ENCODE peak calls at places on chromosome 1, in six cellular contexts. B, T, K, S, V and A are unnamed samples.

GRCh38 chr1:232978827-232979226 is 28.4 kb downstream of the NTPCR start:
- DNase-seq in V (no peak), B (no peak), K (no peak), T (no peak), S (no peak), A (no peak)

GRCh38 chr1:6349254-6349943 is 44.2 kb downstream of the ACOT7 start:
- DNase-seq in K (no peak), V (no peak), B (no peak), T (no peak), S (no peak), A (no peak)

GRCh38 chr1:67162954-67163353 is 3.3 kb upstream of the IL23R start:
- DNase-seq in T (no peak), K (no peak), B (no peak), V (peak; percentile 6), S (no peak), A (no peak)

GRCh38 chr1:235943581-235944114 is 76.9 kb upstream of the LYST start:
- DNase-seq in S (no peak), K (no peak), V (no peak), T (no peak), B (no peak), A (no peak)

GRCh38 chr1:70779571-70779970 is 268.0 kb downstream of the PTGER3 start:
- DNase-seq in T (no peak), K (no peak), S (no peak), B (no peak), V (no peak), A (no peak)

GRCh38 chr1:101484896-101485412 is 248.1 kb downstream of the S1PR1 start:
- DNase-seq in T (no peak), V (no peak), K (no peak), B (no peak), S (no peak), A (no peak)

GRCh38 chr1:59994302-59995198 is 68.0 kb upstream of the CYP2J2 start:
- DNase-seq in T (no peak), S (no peak), V (no peak), B (no peak), K (no peak), A (no peak)

GRCh38 chr1:212566522-212567479 is 41.8 kb upstream of the ATF3 start:
- DNase-seq in S (peak; percentile 38), B (peak; percentile 92), T (no peak), V (peak; percentile 14), K (no peak), A (no peak)

GRCh38 chr1:150973258-150973825 is 1.3 kb downstream of the CERS2 start:
- DNase-seq in V (no peak), B (no peak), T (no peak), S (no peak), K (no peak), A (peak; percentile 59)

GRCh38 chr1:1573843-1574720 is 581 bp downstream of the SSU72 start:
- DNase-seq in B (no peak), S (peak; percentile 86), T (peak; percentile 67), K (peak; percentile 76), V (peak; percentile 57), A (no peak)

GRCh38 chr1:19179597-19180271 is 30.3 kb downstream of the UBR4 start:
- DNase-seq in V (peak; percentile 33), B (no peak), T (no peak), K (peak; percentile 55), S (peak; percentile 56), A (no peak)

GRCh38 chr1:26799479-26800133 is 11.9 kb downstream of the PIGV start:
- DNase-seq in S (no peak), T (no peak), B (no peak), V (no peak), K (peak; percentile 21), A (no peak)

GRCh38 chr1:208793946-208794345 is 549.8 kb upstream of the PLXNA2 start:
- DNase-seq in K (no peak), S (no peak), T (no peak), V (no peak), B (no peak), A (no peak)

GRCh38 chr1:205247130-205247921 is 19.6 kb downstream of the TMCC2 start:
- DNase-seq in B (no peak), S (no peak), V (no peak), T (no peak), K (no peak), A (no peak)

GRCh38 chr1:47758341-47759237 is 238.6 kb downstream of the TRABD2B start:
- DNase-seq in V (no peak), T (no peak), S (no peak), B (no peak), K (no peak), A (no peak)

GRCh38 chr1:228145050-228145343 is 4.7 kb upstream of the GJC2 start:
- DNase-seq in B (no peak), V (no peak), K (no peak), T (no peak), S (no peak), A (no peak)

GRCh38 chr1:44354268-44354839 is 703 bp downstream of the ERI3 start:
- DNase-seq in V (no peak), B (no peak), T (no peak), S (no peak), K (no peak), A (peak; percentile 60)

GRCh38 chr1:41342774-41343355 is 18.4 kb upstream of the FOXO6 start:
- DNase-seq in S (no peak), K (no peak), B (no peak), T (no peak), V (no peak), A (no peak)

GRCh38 chr1:35557118-35557610 is at the start of gene KIAA0319L:
- DNase-seq in V (peak; percentile 60), S (peak; percentile 92), K (peak; percentile 87), B (no peak), T (peak; percentile 78), A (peak; percentile 98)

GRCh38 chr1:96365596-96365995 is 356.0 kb upstream of the PTBP2 start:
- DNase-seq in V (no peak), K (no peak), B (no peak), S (no peak), T (no peak), A (no peak)

GRCh38 chr1:153888518-153888917 is 34.3 kb downstream of the GATAD2B start:
- DNase-seq in S (no peak), B (no peak), V (no peak), K (no peak), T (no peak), A (no peak)

GRCh38 chr1:101203812-101204540 is 32.8 kb upstream of the S1PR1 start:
- DNase-seq in B (no peak), T (no peak), K (no peak), V (no peak), S (no peak), A (no peak)

GRCh38 chr1:100535264-100535663 is 2.7 kb upstream of the GPR88 start:
- DNase-seq in K (no peak), B (no peak), V (no peak), S (no peak), T (no peak), A (no peak)

GRCh38 chr1:119298687-119299086 is 69.9 kb upstream of the HAO2 start:
- DNase-seq in V (peak; percentile 58), K (no peak), T (no peak), S (no peak), B (no peak), A (no peak)

GRCh38 chr1:42966688-42967609 is 8.3 kb upstream of the SLC2A1 start:
- DNase-seq in S (peak; percentile 82), T (peak; percentile 32), V (peak; percentile 56), K (peak; percentile 57), B (no peak), A (peak; percentile 63)

GRCh38 chr1:100100202-100100601 is 32.5 kb downstream of the SASS6 start:
- DNase-seq in V (no peak), B (no peak), T (no peak), S (no peak), K (no peak), A (no peak)

GRCh38 chr1:28756846-28757245 is 20.1 kb downstream of the YTHDF2 start:
- DNase-seq in B (no peak), V (no peak), T (no peak), K (peak; percentile 70), S (no peak), A (no peak)

GRCh38 chr1:24639881-24640280 is 3.2 kb upstream of the SRRM1 start:
- DNase-seq in V (peak; percentile 72), B (no peak), S (no peak), K (no peak), T (no peak), A (no peak)

GRCh38 chr1:7469255-7469938 is 301.7 kb upstream of the VAMP3 start:
- DNase-seq in B (no peak), S (no peak), V (no peak), T (no peak), K (no peak), A (no peak)

GRCh38 chr1:193520472-193520871 is 334.1 kb upstream of the B3GALT2 start:
- DNase-seq in V (no peak), B (no peak), T (no peak), S (no peak), K (no peak), A (no peak)

GRCh38 chr1:244361764-244362473 is 89.8 kb downstream of the ADSS2 start:
- DNase-seq in B (no peak), T (peak; percentile 32), V (peak; percentile 84), K (peak; percentile 94), S (no peak), A (no peak)
- TF ChIP-seq CREB1 in B (no peak), T (no peak), V (no peak), K (no peak), S (no peak), A (no peak)

DNA sequence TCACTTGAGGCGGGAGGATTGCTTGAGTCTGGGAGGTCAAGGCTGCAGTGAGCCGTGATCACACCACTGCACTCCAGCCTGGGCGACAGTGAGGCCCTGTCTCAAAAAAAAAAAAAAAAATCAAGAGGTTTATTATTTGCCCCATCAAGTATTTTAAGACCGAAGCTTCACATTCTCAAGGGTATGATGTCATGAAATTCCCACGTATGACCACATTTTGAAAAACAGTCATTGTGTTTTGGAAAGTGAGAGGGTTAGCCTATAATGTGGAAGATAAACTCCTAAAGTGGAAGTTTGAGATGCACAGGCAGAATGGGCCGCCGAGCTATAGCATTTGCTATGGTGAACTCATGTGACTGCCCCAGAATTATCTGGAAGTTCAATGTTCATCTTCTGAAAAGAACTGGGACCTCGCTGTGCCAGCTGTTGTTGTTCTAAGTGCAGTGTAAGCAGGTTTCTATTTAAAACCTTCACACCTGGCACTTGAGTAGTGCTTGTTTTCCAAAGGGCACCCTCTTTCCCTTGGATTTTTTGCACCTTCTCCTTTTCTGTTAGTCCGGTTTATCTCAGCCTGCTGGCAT is 96.9 kb upstream of the SLC25A33 start:
- DNase-seq in K (no peak), S (no peak), T (no peak), B (no peak), V (peak; percentile 33), A (no peak)
- TF ChIP-seq CREB1 in K (no peak), S (no peak), T (no peak), B (no peak), V (peak; percentile 45), A (no peak)

DNA sequence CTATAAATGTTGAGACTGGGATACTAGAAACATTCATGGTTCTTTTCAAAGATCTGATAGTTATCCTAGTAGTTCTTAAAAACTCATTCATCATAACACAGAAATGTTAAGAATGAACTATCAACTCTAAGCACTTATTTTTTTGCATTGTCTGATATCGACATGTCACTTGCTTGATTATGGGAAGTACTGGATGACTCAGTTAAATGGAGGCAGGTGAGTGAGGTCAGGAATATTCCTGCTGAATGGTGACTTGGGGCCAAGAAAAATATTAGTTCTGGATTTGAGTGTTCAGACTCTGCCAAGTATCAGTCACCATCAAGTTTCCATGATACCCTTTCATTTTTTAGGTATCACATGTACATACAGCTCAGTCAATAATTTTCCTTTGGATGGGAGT is 63.6 kb downstream of the NEK7 start:
- DNase-seq in V (no peak), K (no peak), B (no peak), T (no peak), S (no peak), A (no peak)
- TF ChIP-seq CREB1 in V (no peak), K (no peak), B (no peak), T (no peak), S (no peak), A (no peak)

GRCh38 chr1:50591598-50591997 is 168.4 kb upstream of the DMRTA2 start:
- DNase-seq in S (no peak), B (no peak), T (no peak), V (no peak), K (no peak), A (no peak)
- TF ChIP-seq CREB1 in S (no peak), B (no peak), T (no peak), V (no peak), K (no peak), A (no peak)